ENCODE peak calls at places on chromosomes 7 and 10, in eight cellular contexts. One of them, this sample, is unnamed.

GRCh38 chr10:48598243-48598935 is 6.5 kb downstream of the ARHGAP22 start:
- DNase-seq in pons: peak
- DNase-seq in COR-L47: peak
- DNase-seq in NAMALWA: no peak
- DNase-seq in activated gamma-delta T cell treated with Interleukin-2 at 50 U/mL for 16 hours: no peak
- DNase-seq in C1 segment of cervical spinal cord: peak
- DNase-seq in amniotic stem cell: no peak
- DNase-seq in substantia nigra: peak
- DNase-seq in this sample: no peak

GRCh38 chr7:44798649-44799275 is 2.3 kb downstream of the PPIA start:
- DNase-seq in activated gamma-delta T cell treated with Interleukin-2 at 50 U/mL for 16 hours: no peak
- DNase-seq in substantia nigra: no peak
- DNase-seq in NAMALWA: no peak
- DNase-seq in COR-L47: no peak
- DNase-seq in C1 segment of cervical spinal cord: no peak
- DNase-seq in amniotic stem cell: no peak
- DNase-seq in pons: no peak
- DNase-seq in this sample: no peak

GRCh38 chr7:74068378-74069085 is 15.1 kb upstream of the LIMK1 start:
- DNase-seq in COR-L47: no peak
- DNase-seq in amniotic stem cell: no peak
- DNase-seq in substantia nigra: no peak
- DNase-seq in C1 segment of cervical spinal cord: no peak
- DNase-seq in activated gamma-delta T cell treated with Interleukin-2 at 50 U/mL for 16 hours: no peak
- DNase-seq in pons: no peak
- DNase-seq in NAMALWA: no peak
- DNase-seq in this sample: no peak

GRCh38 chr10:85607296-85607695 is 759.3 kb downstream of the GRID1 start:
- DNase-seq in activated gamma-delta T cell treated with Interleukin-2 at 50 U/mL for 16 hours: no peak
- DNase-seq in NAMALWA: no peak
- DNase-seq in substantia nigra: no peak
- DNase-seq in C1 segment of cervical spinal cord: no peak
- DNase-seq in amniotic stem cell: no peak
- DNase-seq in COR-L47: no peak
- DNase-seq in pons: no peak
- DNase-seq in this sample: no peak

GRCh38 chr10:72089618-72090017 is 1.3 kb upstream of the SPOCK2 start:
- DNase-seq in substantia nigra: no peak
- DNase-seq in activated gamma-delta T cell treated with Interleukin-2 at 50 U/mL for 16 hours: no peak
- DNase-seq in pons: no peak
- DNase-seq in amniotic stem cell: no peak
- DNase-seq in NAMALWA: no peak
- DNase-seq in COR-L47: no peak
- DNase-seq in C1 segment of cervical spinal cord: no peak
- DNase-seq in this sample: no peak

GRCh38 chr10:29163746-29164145 is 125.1 kb upstream of the LYZL1 start:
- DNase-seq in activated gamma-delta T cell treated with Interleukin-2 at 50 U/mL for 16 hours: no peak
- DNase-seq in substantia nigra: no peak
- DNase-seq in pons: no peak
- DNase-seq in amniotic stem cell: peak
- DNase-seq in C1 segment of cervical spinal cord: no peak
- DNase-seq in COR-L47: no peak
- DNase-seq in NAMALWA: no peak
- DNase-seq in this sample: no peak

GRCh38 chr10:33335550-33335799 is 1.0 kb upstream of the NRP1 start:
- DNase-seq in C1 segment of cervical spinal cord: no peak
- DNase-seq in NAMALWA: no peak
- DNase-seq in COR-L47: no peak
- DNase-seq in pons: no peak
- DNase-seq in substantia nigra: no peak
- DNase-seq in activated gamma-delta T cell treated with Interleukin-2 at 50 U/mL for 16 hours: no peak
- DNase-seq in amniotic stem cell: no peak
- DNase-seq in this sample: no peak

GRCh38 chr7:92988051-92988450 is 129.7 kb downstream of the SAMD9 start:
- DNase-seq in C1 segment of cervical spinal cord: no peak
- DNase-seq in COR-L47: no peak
- DNase-seq in activated gamma-delta T cell treated with Interleukin-2 at 50 U/mL for 16 hours: no peak
- DNase-seq in NAMALWA: no peak
- DNase-seq in amniotic stem cell: peak
- DNase-seq in pons: peak
- DNase-seq in substantia nigra: no peak
- DNase-seq in this sample: no peak

GRCh38 chr10:99930731-99931550 is 78.8 kb downstream of the DNMBP start:
- DNase-seq in activated gamma-delta T cell treated with Interleukin-2 at 50 U/mL for 16 hours: no peak
- DNase-seq in amniotic stem cell: no peak
- DNase-seq in substantia nigra: no peak
- DNase-seq in COR-L47: no peak
- DNase-seq in NAMALWA: no peak
- DNase-seq in C1 segment of cervical spinal cord: no peak
- DNase-seq in pons: no peak
- DNase-seq in this sample: no peak

GRCh38 chr10:107409517-107409916 is 245.0 kb upstream of the SORCS1 start:
- DNase-seq in amniotic stem cell: no peak
- DNase-seq in pons: peak
- DNase-seq in COR-L47: no peak
- DNase-seq in activated gamma-delta T cell treated with Interleukin-2 at 50 U/mL for 16 hours: no peak
- DNase-seq in C1 segment of cervical spinal cord: no peak
- DNase-seq in NAMALWA: peak
- DNase-seq in substantia nigra: no peak
- DNase-seq in this sample: peak

GRCh38 chr7:2018786-2019692 is 213.7 kb downstream of the MAD1L1 start:
- DNase-seq in activated gamma-delta T cell treated with Interleukin-2 at 50 U/mL for 16 hours: no peak
- DNase-seq in pons: no peak
- DNase-seq in C1 segment of cervical spinal cord: no peak
- DNase-seq in amniotic stem cell: peak
- DNase-seq in COR-L47: no peak
- DNase-seq in substantia nigra: no peak
- DNase-seq in NAMALWA: no peak
- DNase-seq in this sample: peak

GRCh38 chr10:127115086-127115485 is 81.3 kb downstream of the INSYN2A start:
- DNase-seq in activated gamma-delta T cell treated with Interleukin-2 at 50 U/mL for 16 hours: no peak
- DNase-seq in COR-L47: no peak
- DNase-seq in pons: peak
- DNase-seq in substantia nigra: no peak
- DNase-seq in C1 segment of cervical spinal cord: no peak
- DNase-seq in amniotic stem cell: no peak
- DNase-seq in NAMALWA: no peak
- DNase-seq in this sample: no peak

GRCh38 chr7:5429253-5429856 is 5.7 kb upstream of the TNRC18 start:
- DNase-seq in activated gamma-delta T cell treated with Interleukin-2 at 50 U/mL for 16 hours: no peak
- DNase-seq in NAMALWA: no peak
- DNase-seq in C1 segment of cervical spinal cord: no peak
- DNase-seq in substantia nigra: no peak
- DNase-seq in amniotic stem cell: no peak
- DNase-seq in COR-L47: no peak
- DNase-seq in pons: no peak
- DNase-seq in this sample: no peak

GRCh38 chr10:121216721-121217181 is 365.6 kb downstream of the WDR11 start:
- DNase-seq in activated gamma-delta T cell treated with Interleukin-2 at 50 U/mL for 16 hours: no peak
- DNase-seq in NAMALWA: no peak
- DNase-seq in substantia nigra: peak
- DNase-seq in amniotic stem cell: no peak
- DNase-seq in C1 segment of cervical spinal cord: peak
- DNase-seq in COR-L47: no peak
- DNase-seq in pons: peak
- DNase-seq in this sample: no peak

GRCh38 chr7:40298421-40298820 is 163.6 kb downstream of the SUGCT start:
- DNase-seq in NAMALWA: no peak
- DNase-seq in substantia nigra: no peak
- DNase-seq in C1 segment of cervical spinal cord: no peak
- DNase-seq in amniotic stem cell: no peak
- DNase-seq in COR-L47: no peak
- DNase-seq in pons: no peak
- DNase-seq in activated gamma-delta T cell treated with Interleukin-2 at 50 U/mL for 16 hours: no peak
- DNase-seq in this sample: no peak

GRCh38 chr10:132868995-132869394 is 73.4 kb downstream of the CFAP46 start:
- DNase-seq in activated gamma-delta T cell treated with Interleukin-2 at 50 U/mL for 16 hours: peak
- DNase-seq in COR-L47: no peak
- DNase-seq in C1 segment of cervical spinal cord: no peak
- DNase-seq in NAMALWA: no peak
- DNase-seq in substantia nigra: no peak
- DNase-seq in amniotic stem cell: no peak
- DNase-seq in pons: no peak
- DNase-seq in this sample: no peak

GRCh38 chr10:131689954-131690669 is 210.7 kb upstream of the PPP2R2D start:
- DNase-seq in amniotic stem cell: no peak
- DNase-seq in C1 segment of cervical spinal cord: no peak
- DNase-seq in substantia nigra: no peak
- DNase-seq in activated gamma-delta T cell treated with Interleukin-2 at 50 U/mL for 16 hours: no peak
- DNase-seq in pons: no peak
- DNase-seq in NAMALWA: no peak
- DNase-seq in COR-L47: no peak
- DNase-seq in this sample: no peak

GRCh38 chr10:69382382-69383117 is 34.2 kb downstream of the TACR2 start:
- DNase-seq in C1 segment of cervical spinal cord: no peak
- DNase-seq in amniotic stem cell: no peak
- DNase-seq in NAMALWA: no peak
- DNase-seq in activated gamma-delta T cell treated with Interleukin-2 at 50 U/mL for 16 hours: no peak
- DNase-seq in COR-L47: no peak
- DNase-seq in substantia nigra: no peak
- DNase-seq in pons: no peak
- DNase-seq in this sample: no peak

This sample was measured in retinal pigment epithelial cell.